ENCODE peak calls at places on chromosomes 6 and 20, in eight cellular contexts. N, H, A, V, B, M, Z and P are unnamed samples.

GRCh38 chr6:15969236-15969778 is 159.6 kb upstream of the MYLIP start:
- DNase-seq in N (no peak), A (no peak), M (peak; percentile 45), Z (no peak), B (no peak), H (peak; percentile 42), V (no peak), P (no peak)

GRCh38 chr20:22568872-22569344 is 15.5 kb downstream of the FOXA2 start:
- DNase-seq in A (no peak), V (no peak), Z (peak; percentile 19), H (no peak), N (no peak), B (no peak), M (no peak), P (no peak)

GRCh38 chr20:9660236-9660868 is 146.0 kb downstream of the LAMP5 start:
- DNase-seq in M (peak; percentile 4), A (no peak), N (no peak), H (peak; percentile 4), Z (peak; percentile 39), B (no peak), V (no peak), P (no peak)

GRCh38 chr20:32079655-32080109 is 27.6 kb downstream of the HCK start:
- DNase-seq in Z (peak; percentile 8), B (no peak), V (no peak), N (no peak), H (no peak), M (no peak), A (no peak), P (no peak)

GRCh38 chr6:115271001-115271400 is 789.7 kb downstream of the FRK start:
- DNase-seq in B (no peak), M (no peak), A (no peak), H (no peak), V (no peak), Z (no peak), N (no peak), P (no peak)

GRCh38 chr20:11377761-11378160 is 539.9 kb upstream of the BTBD3 start:
- DNase-seq in M (no peak), H (no peak), Z (no peak), A (no peak), B (no peak), V (no peak), N (no peak), P (no peak)

GRCh38 chr6:135323202-135323668 is 142.1 kb downstream of the MYB start:
- DNase-seq in N (no peak), M (no peak), H (peak; percentile 50), A (no peak), B (no peak), Z (peak; percentile 96), V (no peak), P (no peak)

GRCh38 chr6:170485159-170485558 is 67.9 kb downstream of the PSMB1 start:
- DNase-seq in N (no peak), Z (no peak), A (no peak), B (no peak), V (no peak), H (no peak), M (peak; percentile 44), P (no peak)

GRCh38 chr6:71965404-71965803 is 79.1 kb downstream of the RIMS1 start:
- DNase-seq in Z (peak; percentile 28), N (no peak), M (peak; percentile 2), A (no peak), H (peak; percentile 6), B (no peak), V (no peak), P (no peak)

GRCh38 chr20:38190936-38191371 is 25.9 kb upstream of the TGM2 start:
- DNase-seq in V (no peak), M (no peak), A (peak; percentile 58), Z (no peak), B (no peak), N (no peak), H (no peak), P (no peak)

GRCh38 chr6:168017629-168018028 is 20.2 kb downstream of the KIF25 start:
- DNase-seq in N (no peak), H (no peak), M (no peak), Z (no peak), V (no peak), B (no peak), A (no peak), P (no peak)

GRCh38 chr20:21507275-21508229 is 6.3 kb downstream of the NKX2-2 start:
- DNase-seq in Z (no peak), M (no peak), N (no peak), A (no peak), V (no peak), B (no peak), H (no peak), P (no peak)

GRCh38 chr6:139166238-139166955 is 31.5 kb downstream of the HECA start:
- DNase-seq in M (no peak), N (no peak), H (no peak), V (no peak), B (no peak), Z (no peak), A (no peak), P (no peak)

GRCh38 chr20:21301940-21302644 is 1.0 kb upstream of the XRN2 start:
- DNase-seq in H (no peak), N (no peak), M (peak; percentile 25), B (no peak), Z (peak; percentile 33), A (no peak), V (no peak), P (no peak)

GRCh38 chr6:36329798-36330291 is 6.8 kb downstream of the BNIP5 start:
- DNase-seq in H (no peak), V (no peak), M (no peak), B (no peak), N (no peak), Z (peak; percentile 66), A (no peak), P (no peak)

GRCh38 chr6:74577619-74578018 is 628.2 kb downstream of the COL12A1 start:
- DNase-seq in H (peak; percentile 7), N (no peak), A (no peak), Z (no peak), B (no peak), M (no peak), V (no peak), P (no peak)

GRCh38 chr6:74579794-74580193 is 626.1 kb downstream of the COL12A1 start:
- DNase-seq in H (no peak), Z (no peak), N (no peak), V (no peak), M (no peak), A (no peak), B (no peak), P (no peak)

GRCh38 chr6:74581681-74582080 is 624.2 kb downstream of the COL12A1 start:
- DNase-seq in B (no peak), N (no peak), V (no peak), H (no peak), M (no peak), Z (no peak), A (no peak), P (no peak)

GRCh38 chr6:74574794-74575193 is 631.1 kb downstream of the COL12A1 start:
- DNase-seq in Z (peak; percentile 54), N (no peak), H (peak; percentile 14), V (no peak), B (no peak), A (no peak), M (peak; percentile 60), P (no peak)

GRCh38 chr6:74578339-74578738 is 627.5 kb downstream of the COL12A1 start:
- DNase-seq in V (no peak), H (peak; percentile 85), M (peak; percentile 86), B (no peak), A (no peak), N (no peak), Z (no peak), P (no peak)
- H3K4me3 ChIP-seq in V (no peak overlapping the region), H (no peak overlapping the region), M (no peak overlapping the region), B (no peak overlapping the region), A (no peak overlapping the region), N (no peak overlapping the region), Z (no peak overlapping the region), P (no peak overlapping the region)

GRCh38 chr6:53858196-53858595 is 63.4 kb downstream of the LRRC1 start:
- DNase-seq in B (no peak), V (no peak), M (no peak), Z (no peak), N (no peak), A (no peak), H (no peak), P (no peak)
- H3K27ac ChIP-seq in B (no peak overlapping the region), V (no peak overlapping the region), M (no peak overlapping the region), Z (no peak overlapping the region), N (no peak overlapping the region), A (no peak overlapping the region), H (no peak overlapping the region), P (no peak overlapping the region)

GRCh38 chr6:129491436-129491835 is 218.5 kb downstream of the ARHGAP18 start:
- DNase-seq in H (peak; percentile 78), A (no peak), V (no peak), N (no peak), M (no peak), B (no peak), Z (no peak), P (no peak)
- H3K4me3 ChIP-seq in H (no peak overlapping the region), A (no peak overlapping the region), V (no peak overlapping the region), N (peak overlapping the region; percentile 57), M (peak overlapping the region; percentile 72), B (no peak overlapping the region), Z (no peak overlapping the region), P (no peak overlapping the region)

GRCh38 chr20:49888341-49889244 is 26.7 kb downstream of the SPATA2 start:
- DNase-seq in B (peak; percentile 59), A (no peak), V (peak; percentile 42), Z (peak; percentile 89), M (peak; percentile 59), H (peak; percentile 49), N (no peak), P (no peak)

GRCh38 chr20:49887828-49888340 is 27.4 kb downstream of the SPATA2 start:
- DNase-seq in B (no peak), N (no peak), V (no peak), H (no peak), A (no peak), Z (no peak), M (no peak), P (no peak)

GRCh38 chr20:49889943-49890650 is 25.2 kb downstream of the SPATA2 start:
- DNase-seq in B (no peak), N (no peak), A (no peak), M (no peak), V (no peak), Z (no peak), H (no peak), P (peak; percentile 47)

GRCh38 chr20:49890651-49891361 is 24.5 kb downstream of the SPATA2 start:
- DNase-seq in A (peak; percentile 28), M (no peak), Z (peak; percentile 82), H (no peak), B (no peak), N (no peak), V (no peak), P (no peak)

DNA sequence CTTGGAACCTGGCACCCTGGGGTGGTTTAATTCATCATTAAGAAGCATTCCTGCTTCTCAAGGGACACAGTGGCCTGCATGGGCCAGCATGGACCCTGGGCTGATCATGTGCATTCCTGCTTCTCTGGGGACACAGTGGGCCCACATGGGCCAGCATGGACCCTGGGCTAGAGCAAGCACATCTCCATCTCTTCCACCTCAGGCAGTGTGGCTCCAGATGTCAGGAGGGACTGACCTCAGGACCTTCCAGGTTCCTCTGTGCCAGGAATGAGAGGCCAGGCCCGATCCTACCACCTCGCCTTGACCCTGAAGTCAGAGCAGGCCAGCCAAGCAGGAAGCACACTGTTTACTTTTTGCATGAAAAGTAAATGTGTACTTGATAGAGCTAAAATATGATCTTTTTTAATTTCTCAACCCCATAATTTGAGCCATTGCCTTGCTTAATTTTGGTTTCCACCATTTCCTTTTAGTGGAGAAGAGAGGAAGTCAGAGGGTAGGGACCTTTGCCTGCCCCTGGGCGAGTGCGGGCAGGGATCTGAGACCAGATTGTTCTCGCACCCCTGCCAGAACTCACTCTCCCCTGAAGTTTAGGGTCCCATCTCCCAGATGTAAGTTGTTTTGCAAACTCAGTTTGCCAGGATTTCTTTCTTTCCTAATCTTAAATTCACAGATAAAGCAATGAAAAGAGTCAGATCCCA is 25.9 kb downstream of the SPATA2 start:
- DNase-seq in V (no peak), Z (no peak), M (no peak), A (no peak), B (no peak), N (no peak), H (no peak), P (peak; percentile 56)
- H3K27ac ChIP-seq in V (no peak overlapping the region), Z (no peak overlapping the region), M (no peak overlapping the region), A (peak overlapping the region; percentile 73), B (no peak overlapping the region), N (no peak overlapping the region), H (no peak overlapping the region), P (no peak overlapping the region)